ENCODE peak calls at places on chromosomes 3 and 15, in eight cellular contexts. J, U, C, N, D, I, Z and W are unnamed samples.

GRCh38 chr3:44419923-44420650 is 57.4 kb downstream of the ZNF445 start:
- DNase-seq in J (no peak), U (no peak), C (no peak), N (no peak), D (no peak), I (peak; percentile 58), Z (no peak), W (no peak)

GRCh38 chr3:186220886-186221285 is 112.0 kb upstream of the ETV5 start:
- DNase-seq in J (no peak), U (peak; percentile 8), C (no peak), N (no peak), D (peak; percentile 77), I (no peak), Z (no peak), W (no peak)

GRCh38 chr15:44173813-44174212 is 21.3 kb downstream of the FRMD5 start:
- DNase-seq in J (no peak), U (no peak), C (no peak), N (no peak), D (no peak), I (no peak), Z (no peak), W (no peak)

GRCh38 chr3:38004415-38005075 is 14.0 kb downstream of the VILL start:
- DNase-seq in J (no peak), U (peak; percentile 82), C (peak; percentile 89), N (no peak), D (peak; percentile 89), I (no peak), Z (peak; percentile 59), W (peak; percentile 34)

GRCh38 chr3:59290358-59290757 is 240.5 kb upstream of the CFAP20DC start:
- DNase-seq in J (no peak), U (peak; percentile 6), C (no peak), N (no peak), D (no peak), I (no peak), Z (no peak), W (no peak)

GRCh38 chr3:98136631-98137030 is 6.1 kb downstream of the OR5H1 start:
- DNase-seq in J (no peak), U (no peak), C (no peak), N (no peak), D (no peak), I (no peak), Z (no peak), W (no peak)

GRCh38 chr3:22297436-22297835 is 546.4 kb upstream of the ZNF385D start:
- DNase-seq in J (no peak), U (no peak), C (no peak), N (no peak), D (no peak), I (no peak), Z (no peak), W (no peak)

GRCh38 chr3:69739204-69740102 is at the start of gene MITF:
- DNase-seq in J (peak; percentile 45), U (peak; percentile 97), C (peak; percentile 97), N (no peak), D (peak; percentile 88), I (peak; percentile 95), Z (peak; percentile 88), W (no peak)

GRCh38 chr15:62569460-62570404 is 404.6 kb upstream of the C2CD4B start:
- DNase-seq in J (no peak), U (peak; percentile 64), C (peak; percentile 89), N (no peak), D (peak; percentile 81), I (peak; percentile 85), Z (peak; percentile 96), W (no peak)

GRCh38 chr3:46409735-46410489 is 2.9 kb downstream of the CCRL2 start:
- DNase-seq in J (no peak), U (no peak), C (no peak), N (no peak), D (no peak), I (no peak), Z (no peak), W (no peak)

GRCh38 chr3:64048631-64049061 is 25.4 kb upstream of the PSMD6 start:
- DNase-seq in J (no peak), U (peak; percentile 67), C (no peak), N (no peak), D (no peak), I (no peak), Z (peak; percentile 16), W (no peak)

GRCh38 chr3:26236991-26237682 is 385.4 kb upstream of the LRRC3B start:
- DNase-seq in J (no peak), U (no peak), C (no peak), N (no peak), D (no peak), I (no peak), Z (no peak), W (no peak)

GRCh38 chr3:76370749-76371148 is 585.4 kb upstream of the ZNF717 start:
- DNase-seq in J (no peak), U (no peak), C (no peak), N (no peak), D (no peak), I (no peak), Z (peak; percentile 62), W (no peak)

GRCh38 chr3:13021141-13021933 is 51.9 kb downstream of the IQSEC1 start:
- DNase-seq in J (no peak), U (peak; percentile 8), C (peak; percentile 77), N (no peak), D (peak; percentile 82), I (no peak), Z (no peak), W (no peak)
- H3K4me3 ChIP-seq in J (no peak overlapping the region), U (no peak overlapping the region), C (no peak overlapping the region), N (no peak overlapping the region), D (no peak overlapping the region), I (peak overlapping the region; percentile 15), Z (no peak overlapping the region), W (no peak overlapping the region)

GRCh38 chr3:105906834-105907233 is 38.0 kb upstream of the CBLB start:
- DNase-seq in J (no peak), U (peak; percentile 91), C (no peak), N (no peak), D (peak; percentile 26), I (no peak), Z (peak; percentile 86), W (no peak)

GRCh38 chr3:105904683-105905320 is 36.0 kb upstream of the CBLB start:
- DNase-seq in J (no peak), U (peak; percentile 19), C (no peak), N (no peak), D (no peak), I (no peak), Z (peak; percentile 23), W (no peak)

GRCh38 chr3:105906345-105906744 is 37.5 kb upstream of the CBLB start:
- DNase-seq in J (no peak), U (peak; percentile 39), C (no peak), N (no peak), D (no peak), I (no peak), Z (no peak), W (no peak)

GRCh38 chr3:105905328-105905727 is 36.5 kb upstream of the CBLB start:
- DNase-seq in J (no peak), U (no peak), C (no peak), N (no peak), D (no peak), I (no peak), Z (no peak), W (no peak)

DNA sequence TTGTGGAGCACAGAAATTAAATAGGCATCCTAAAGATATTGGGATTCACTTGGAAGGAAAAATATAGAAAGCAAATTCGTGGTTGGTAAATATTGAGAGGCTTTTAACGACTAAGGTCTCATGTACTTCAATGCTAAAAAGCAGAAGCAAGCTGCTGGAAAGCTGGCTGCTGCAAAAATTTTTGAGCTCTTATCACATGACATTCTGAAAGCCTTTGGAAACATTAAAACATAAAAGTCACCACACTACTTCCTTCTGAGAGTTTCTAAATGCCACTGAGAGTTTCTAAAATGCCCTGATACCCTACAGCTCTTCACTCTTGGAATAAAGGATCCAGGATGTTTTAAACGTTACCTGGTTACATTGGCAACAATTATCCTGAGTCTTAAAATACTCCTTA is 39.0 kb upstream of the CBLB start:
- DNase-seq in J (no peak), U (peak; percentile 32), C (no peak), N (no peak), D (no peak), I (no peak), Z (no peak), W (no peak)
- H3K27ac ChIP-seq in J (no peak overlapping the region), U (peak overlapping the region; percentile 91), C (peak overlapping the region; percentile 57), N (no peak overlapping the region), D (no peak overlapping the region), I (peak overlapping the region; percentile 64), Z (no peak overlapping the region), W (no peak overlapping the region)

DNA sequence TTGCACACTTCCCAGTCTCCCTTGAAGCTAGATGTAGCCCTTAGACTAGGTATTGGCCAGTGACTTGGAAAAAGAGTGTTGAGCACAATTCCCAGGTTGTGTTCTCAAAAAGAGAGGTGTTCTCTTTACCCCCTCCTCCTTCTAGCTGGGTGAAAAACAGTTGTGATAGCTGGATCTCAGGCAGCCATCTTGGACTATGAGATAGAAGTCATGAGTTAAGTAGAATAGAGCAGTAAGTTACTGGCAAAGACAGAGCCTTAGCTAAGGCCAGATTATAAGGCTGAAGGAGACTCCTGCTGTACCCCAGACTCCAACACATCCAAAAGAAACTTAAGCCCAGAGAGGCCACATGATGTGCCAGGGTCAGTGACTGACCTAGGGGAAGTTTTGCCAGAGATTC is 8.1 kb upstream of the STRA6 start:
- DNase-seq in J (no peak), U (no peak), C (no peak), N (no peak), D (no peak), I (no peak), Z (no peak), W (no peak)
- H3K4me1 ChIP-seq in J (peaks cover 4% of the 10 kb centered on the region), U (peaks cover 27% of the 10 kb centered on the region), C (no peaks in the 10 kb centered on the region), N (peaks cover 5% of the 10 kb centered on the region), D (peaks cover 13% of the 10 kb centered on the region), I (no peaks in the 10 kb centered on the region), Z (peaks cover 16% of the 10 kb centered on the region), W (no peaks in the 10 kb centered on the region)

GRCh38 chr3:8507496-8507895 is 5.9 kb downstream of the LMCD1 start:
- DNase-seq in J (no peak), U (no peak), C (no peak), N (no peak), D (no peak), I (no peak), Z (no peak), W (no peak)

GRCh38 chr3:8503871-8504610 is 2.4 kb downstream of the LMCD1 start:
- DNase-seq in J (no peak), U (no peak), C (no peak), N (no peak), D (no peak), I (no peak), Z (no peak), W (no peak)

GRCh38 chr3:8505621-8506020 is 4.0 kb downstream of the LMCD1 start:
- DNase-seq in J (no peak), U (no peak), C (no peak), N (no peak), D (peak; percentile 72), I (no peak), Z (no peak), W (no peak)

GRCh38 chr3:8504611-8504973 is 3.0 kb downstream of the LMCD1 start:
- DNase-seq in J (no peak), U (no peak), C (no peak), N (no peak), D (no peak), I (no peak), Z (no peak), W (no peak)

DNA sequence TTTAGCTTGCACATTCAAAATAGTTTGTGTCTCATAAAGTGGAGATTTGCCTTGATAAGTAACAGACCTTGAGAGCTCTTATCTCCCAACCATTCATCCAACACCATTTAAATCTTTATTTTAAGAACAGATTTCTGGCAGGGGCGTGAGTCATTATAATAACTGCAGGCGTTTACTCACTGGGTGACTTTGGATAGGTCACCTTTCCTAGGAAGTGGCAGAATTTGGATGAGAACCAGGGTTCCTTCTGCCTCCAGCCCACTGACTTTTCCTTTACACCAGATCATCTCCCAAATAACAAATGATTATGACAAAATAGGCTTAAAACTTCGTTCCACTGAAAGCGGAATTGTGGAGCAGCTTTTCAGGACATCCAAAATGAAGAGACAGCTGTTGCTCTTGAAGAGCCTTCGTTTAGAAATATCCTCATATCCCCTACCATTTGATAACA is 5.0 kb downstream of the LMCD1 start:
- DNase-seq in J (no peak), U (peak; percentile 80), C (no peak), N (no peak), D (no peak), I (no peak), Z (peak; percentile 81), W (no peak)
- H3K4me3 ChIP-seq in J (no peak overlapping the region), U (peak overlapping the region; percentile 28), C (peak overlapping the region; percentile 92), N (no peak overlapping the region), D (no peak overlapping the region), I (no peak overlapping the region), Z (no peak overlapping the region), W (no peak overlapping the region)